ENCODE peak calls at places on chromosomes 1 and 21, in four cellular contexts. X is HepG2, V is GM12878, Z is H1. T is an unnamed sample.

GRCh38 chr21:42103843-42104242 is 32.7 kb downstream of the UMODL1 start:
- DNase-seq in X (no peak), V (no peak), Z (no peak), T (no peak)

GRCh38 chr1:163240705-163241104 is 38.0 kb upstream of the RGS5 start:
- DNase-seq in X (no peak), V (no peak), Z (no peak), T (no peak)

GRCh38 chr1:202241376-202242079 is 47.9 kb downstream of the LGR6 start:
- DNase-seq in V (no peak), Z (no peak), X (no peak), T (no peak)

GRCh38 chr1:205228052-205228451 is 306 bp downstream of the TMCC2 start:
- DNase-seq in X (no peak), V (no peak), Z (no peak), T (no peak)

GRCh38 chr1:223500560-223501425 is 107.6 kb downstream of the CCDC185 start:
- DNase-seq in X (no peak), Z (no peak), V (no peak), T (peak; percentile 33)

GRCh38 chr1:33176362-33176850 is 5.4 kb downstream of the TRIM62 start:
- DNase-seq in Z (no peak), V (no peak), X (no peak), T (no peak)

GRCh38 chr1:8303876-8304275 is 14.0 kb upstream of the SLC45A1 start:
- DNase-seq in X (no peak), V (no peak), Z (no peak), T (no peak)

GRCh38 chr1:240575976-240576666 is 35.8 kb downstream of the GREM2 start:
- DNase-seq in X (no peak), Z (no peak), V (peak; percentile 13), T (no peak)

GRCh38 chr1:174743654-174744561 is 255.8 kb upstream of the CACYBP start:
- DNase-seq in X (peak; percentile 35), V (no peak), Z (no peak), T (peak; percentile 27)

GRCh38 chr1:162223488-162223887 is 153.2 kb downstream of the SPATA46 start:
- DNase-seq in Z (no peak), V (no peak), X (no peak), T (no peak)

GRCh38 chr1:77031101-77031662 is 163.9 kb downstream of the ST6GALNAC5 start:
- DNase-seq in X (no peak), Z (no peak), V (no peak), T (no peak)

GRCh38 chr1:1349256-1350012 is at the start of gene DVL1:
- DNase-seq in V (no peak), Z (no peak), X (no peak), T (no peak)

GRCh38 chr21:42219606-42220137 is 732 bp downstream of the ABCG1 start:
- DNase-seq in Z (no peak), X (no peak), V (no peak), T (no peak)

GRCh38 chr1:205775717-205776056 is 405 bp upstream of the RAB29 start:
- DNase-seq in X (no peak), Z (no peak), V (no peak), T (no peak)

GRCh38 chr1:29695809-29696208 is 459.5 kb downstream of the PTPRU start:
- DNase-seq in X (no peak), V (no peak), Z (no peak), T (no peak)

GRCh38 chr1:233695901-233696300 is 82.0 kb downstream of the KCNK1 start:
- DNase-seq in Z (no peak), V (no peak), X (no peak), T (no peak)

GRCh38 chr1:112618114-112618720 is 724 bp downstream of the ST7L start:
- DNase-seq in Z (no peak), V (no peak), X (no peak), T (no peak)

GRCh38 chr1:118184737-118185082 is 318 bp downstream of the SPAG17 start:
- DNase-seq in X (no peak), Z (no peak), V (no peak), T (peak; percentile 6)

GRCh38 chr1:53369034-53369750 is 41.3 kb upstream of the LRP8 start:
- DNase-seq in V (no peak), Z (no peak), X (no peak), T (no peak)

GRCh38 chr1:167424038-167424619 is 94.2 kb downstream of the CD247 start:
- DNase-seq in Z (no peak), V (no peak), X (no peak), T (no peak)

GRCh38 chr1:183520379-183520778 is 48.1 kb downstream of the SMG7 start:
- DNase-seq in Z (no peak), V (no peak), X (no peak), T (no peak)

GRCh38 chr1:219333626-219334025 is 159.9 kb downstream of the LYPLAL1 start:
- DNase-seq in Z (no peak), V (no peak), X (no peak), T (no peak)

GRCh38 chr1:165795894-165796293 is 27.2 kb upstream of the TMCO1 start:
- DNase-seq in X (no peak), V (no peak), Z (no peak), T (no peak)

GRCh38 chr1:68128820-68129219 is 78.4 kb upstream of the DIRAS3 start:
- DNase-seq in X (no peak), Z (no peak), V (no peak), T (no peak)

GRCh38 chr1:185317886-185318310 is 855 bp upstream of the IVNS1ABP start:
- DNase-seq in V (peak; percentile 76), X (no peak), Z (no peak), T (no peak)

GRCh38 chr1:6510493-6510892 is 19.0 kb upstream of the PLEKHG5 start:
- DNase-seq in Z (no peak), V (no peak), X (no peak), T (no peak)

GRCh38 chr1:242556276-242556675 is 31.8 kb upstream of the PLD5 start:
- DNase-seq in X (no peak), Z (no peak), V (no peak), T (no peak)

GRCh38 chr1:12473596-12474329 is 144.2 kb downstream of the DHRS3 start:
- DNase-seq in Z (no peak), X (no peak), V (no peak), T (no peak)

GRCh38 chr1:33055210-33055991 is 18.7 kb upstream of the AK2 start:
- DNase-seq in Z (peak; percentile 46), V (peak; percentile 15), X (peak; percentile 88), T (peak; percentile 77)

GRCh38 chr1:8409107-8409506 is 91.2 kb downstream of the SLC45A1 start:
- DNase-seq in V (no peak), Z (no peak), X (peak; percentile 9), T (no peak)

GRCh38 chr1:67831850-67832513 is 1.3 kb downstream of the GNG12 start:
- DNase-seq in X (no peak), V (no peak), Z (no peak), T (no peak)

GRCh38 chr1:17569200-17570139 is 30.0 kb downstream of the ARHGEF10L start:
- DNase-seq in X (peak; percentile 44), V (no peak), Z (no peak), T (no peak)

GRCh38 chr1:176789571-176790090 is 326.7 kb downstream of the PAPPA2 start:
- DNase-seq in Z (no peak), X (no peak), V (no peak), T (no peak)

GRCh38 chr1:225652726-225653462 is at the start of gene ENAH:
- DNase-seq in Z (no peak), X (peak; percentile 49), V (no peak), T (peak; percentile 75)

GRCh38 chr1:94538243-94538827 is 3.2 kb downstream of the F3 start:
- DNase-seq in X (no peak), V (no peak), Z (no peak), T (no peak)

GRCh38 chr1:25856856-25857255 is 2.4 kb downstream of the AUNIP start:
- DNase-seq in Z (no peak), V (no peak), X (no peak), T (no peak)

GRCh38 chr1:10685851-10686403 is 110.5 kb downstream of the CASZ1 start:
- DNase-seq in X (peak; percentile 93), V (no peak), Z (no peak), T (no peak)

GRCh38 chr1:167635233-167635648 is 5.2 kb downstream of the RCSD1 start:
- DNase-seq in V (no peak), Z (no peak), X (no peak), T (peak; percentile 47)

GRCh38 chr1:86155061-86155806 is 1.3 kb downstream of the COL24A1 start:
- DNase-seq in Z (no peak), V (no peak), X (no peak), T (no peak)

GRCh38 chr1:109775408-109775807 is 11.7 kb upstream of the EPS8L3 start:
- DNase-seq in Z (no peak), V (no peak), X (no peak), T (no peak)
- TF ChIP-seq SUZ12 in Z (no peak), V (no peak), X (no peak), T (no peak)

GRCh38 chr1:38015978-38016640 is 3.6 kb downstream of the UTP11 start:
- DNase-seq in Z (no peak), V (no peak), X (no peak), T (no peak)

GRCh38 chr1:38022810-38023209 is 10.3 kb downstream of the UTP11 start:
- DNase-seq in X (no peak), V (no peak), Z (no peak), T (no peak)

GRCh38 chr1:38018864-38019343 is 6.4 kb downstream of the UTP11 start:
- DNase-seq in X (peak; percentile 45), Z (no peak), V (no peak), T (no peak)

GRCh38 chr1:38021969-38022368 is 9.4 kb downstream of the UTP11 start:
- DNase-seq in V (no peak), Z (no peak), X (no peak), T (no peak)

GRCh38 chr1:38020361-38020760 is 7.8 kb downstream of the UTP11 start:
- DNase-seq in Z (no peak), X (no peak), V (no peak), T (no peak)
- H3K36me3 ChIP-seq in Z (peaks cover 41% of the 10 kb centered on the region), X (peaks cover 16% of the 10 kb centered on the region), V (peaks cover 4% of the 10 kb centered on the region), T (peaks cover 95% of the 10 kb centered on the region)

DNA sequence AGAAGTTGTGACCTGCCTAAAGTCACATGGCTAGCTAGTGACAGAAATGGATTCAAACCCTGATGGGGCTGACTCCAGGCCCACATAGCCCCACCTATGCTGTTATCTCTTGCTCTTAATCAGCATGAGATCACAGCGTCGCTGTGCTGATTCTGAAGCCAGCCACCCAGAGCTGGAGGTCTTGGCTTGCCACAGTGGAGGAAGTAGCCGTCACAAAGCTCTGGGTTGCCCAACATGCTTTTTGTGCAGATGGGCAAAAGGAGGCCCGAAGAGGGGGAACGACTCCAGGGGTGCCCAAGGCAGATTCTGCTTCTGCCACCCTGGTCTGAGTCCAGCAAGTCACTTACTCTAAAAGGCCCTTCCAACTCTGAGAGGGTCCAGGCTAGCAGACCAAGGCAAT is 14.7 kb upstream of the MFSD2A start:
- DNase-seq in V (no peak), X (no peak), Z (no peak), T (no peak)
- TF ChIP-seq SUZ12 in V (no peak), X (no peak), Z (no peak), T (no peak)

DNA sequence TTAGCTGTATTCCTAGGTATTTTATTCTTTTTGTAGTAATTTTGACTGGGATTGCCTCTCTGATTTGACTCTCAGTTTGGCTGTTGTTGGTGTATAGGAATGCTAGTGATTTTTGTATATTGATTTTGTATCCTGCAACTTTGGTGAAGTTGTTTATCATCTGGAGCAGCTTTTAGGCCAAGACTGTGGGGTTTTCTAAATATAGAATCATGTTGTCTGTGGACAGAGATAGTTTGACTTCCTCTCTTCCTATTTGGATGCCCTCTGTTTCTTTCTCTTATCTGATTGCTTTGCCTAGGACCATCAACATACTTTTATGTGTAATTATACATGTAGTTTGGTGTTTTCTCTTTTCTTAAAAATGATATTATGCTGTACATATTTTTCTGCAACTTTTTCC is 27.2 kb downstream of the CD46 start:
- DNase-seq in Z (no peak), V (no peak), X (no peak), T (no peak)
- H3K36me3 ChIP-seq in Z (peaks cover 3% of the 10 kb centered on the region), V (peaks cover 6% of the 10 kb centered on the region), X (peaks cover 5% of the 10 kb centered on the region), T (peaks cover 42% of the 10 kb centered on the region)

GRCh38 chr1:66758247-66758755 is 6.0 kb downstream of the DYNLT5 start:
- DNase-seq in Z (no peak), V (peak; percentile 40), X (no peak), T (no peak)
- TF ChIP-seq SUZ12 in Z (no peak), V (no peak), X (no peak), T (no peak)

T was measured in NT2/D1.